ENCODE peak calls at places on chromosomes 1 and 21, in six cellular contexts. U is GM12878, V is K562, Y is H1, G is HepG2, P is HCT116. E is an unnamed sample.

GRCh38 chr1:11340248-11340632 is 67.2 kb downstream of the UBIAD1 start:
- DNase-seq in U (no peak), V (no peak), Y (no peak), G (no peak), P (no peak), E (no peak)

GRCh38 chr1:68132426-68133130 is 82.2 kb upstream of the DIRAS3 start:
- DNase-seq in U (no peak), V (no peak), Y (no peak), G (no peak), P (no peak), E (no peak)

GRCh38 chr1:205676597-205676996 is 3.7 kb downstream of the SLC45A3 start:
- DNase-seq in U (no peak), V (no peak), Y (no peak), G (no peak), P (no peak), E (no peak)

GRCh38 chr1:175978476-175978875 is 228.6 kb downstream of the COP1 start:
- DNase-seq in U (no peak), V (no peak), Y (no peak), G (no peak), P (no peak), E (no peak)

GRCh38 chr21:43731891-43732711 is 13.2 kb downstream of the PDXK start:
- DNase-seq in U (no peak), V (no peak), Y (no peak), G (no peak), P (no peak), E (no peak)

GRCh38 chr1:55611123-55611522 is 396.0 kb upstream of the USP24 start:
- DNase-seq in U (no peak), V (no peak), Y (no peak), G (no peak), P (no peak), E (no peak)

GRCh38 chr1:40041466-40041838 is 923 bp downstream of the CAP1 start:
- DNase-seq in U (no peak), V (no peak), Y (no peak), G (no peak), P (no peak), E (no peak)

GRCh38 chr1:214686497-214686896 is 83.5 kb downstream of the CENPF start:
- DNase-seq in U (no peak), V (no peak), Y (no peak), G (no peak), P (no peak), E (no peak)

GRCh38 chr1:36279789-36280296 is 26.3 kb upstream of the SH3D21 start:
- DNase-seq in U (no peak), V (no peak), Y (no peak), G (no peak), P (no peak), E (no peak)

GRCh38 chr21:44735821-44736220 is 24.4 kb upstream of the TSPEAR start:
- DNase-seq in U (no peak), V (no peak), Y (no peak), G (no peak), P (no peak), E (no peak)

GRCh38 chr21:16358784-16359183 is 629.0 kb downstream of the USP25 start:
- DNase-seq in U (no peak), V (no peak), Y (no peak), G (no peak), P (no peak), E (no peak)

GRCh38 chr21:36155603-36156338 is 853 bp upstream of the DOP1B start:
- DNase-seq in U (no peak), V (no peak), Y (no peak), G (no peak), P (no peak), E (peak)

GRCh38 chr1:183580281-183580682 is 10.0 kb downstream of the NCF2 start:
- DNase-seq in U (no peak), V (peak), Y (peak), G (no peak), P (peak), E (peak)

GRCh38 chr1:223411309-223411708 is 18.1 kb downstream of the CCDC185 start:
- DNase-seq in U (no peak), V (no peak), Y (no peak), G (no peak), P (no peak), E (no peak)

GRCh38 chr1:113608371-113608770 is 150.9 kb downstream of the PHTF1 start:
- DNase-seq in U (no peak), V (no peak), Y (no peak), G (no peak), P (no peak), E (no peak)

GRCh38 chr1:39189592-39190041 is 14.9 kb upstream of the MACF1 start:
- DNase-seq in U (no peak), V (no peak), Y (no peak), G (peak), P (no peak), E (no peak)

GRCh38 chr1:232620356-232620841 is 9.5 kb downstream of the SIPA1L2 start:
- DNase-seq in U (no peak), V (no peak), Y (no peak), G (no peak), P (no peak), E (no peak)

GRCh38 chr1:116262207-116262994 is 110.6 kb upstream of the ATP1A1 start:
- DNase-seq in U (no peak), V (no peak), Y (no peak), G (no peak), P (no peak), E (no peak)

GRCh38 chr21:42472521-42472920 is 23.5 kb downstream of the RSPH1 start:
- DNase-seq in U (no peak), V (no peak), Y (no peak), G (no peak), P (no peak), E (no peak)

GRCh38 chr1:108560430-108561144 is 687 bp downstream of the EEIG2 start:
- DNase-seq in U (no peak), V (no peak), Y (peak), G (peak), P (peak), E (peak)

GRCh38 chr1:18041107-18041506 is 66.5 kb upstream of the IGSF21 start:
- DNase-seq in U (no peak), V (no peak), Y (no peak), G (no peak), P (no peak), E (no peak)

GRCh38 chr21:46127239-46128105 is 27.9 kb downstream of the FTCD start:
- DNase-seq in U (no peak), V (no peak), Y (no peak), G (no peak), P (no peak), E (no peak)

GRCh38 chr1:201555593-201555945 is 16.6 kb downstream of the NAV1 start:
- DNase-seq in U (no peak), V (no peak), Y (no peak), G (no peak), P (no peak), E (no peak)

GRCh38 chr1:24861821-24862727 is 68.0 kb downstream of the RUNX3 start:
- DNase-seq in U (no peak), V (no peak), Y (no peak), G (no peak), P (no peak), E (peak)

GRCh38 chr1:169289016-169289415 is 78.6 kb downstream of the NME7 start:
- DNase-seq in U (no peak), V (no peak), Y (no peak), G (no peak), P (no peak), E (no peak)

GRCh38 chr1:169287280-169287679 is 80.3 kb downstream of the NME7 start:
- DNase-seq in U (no peak), V (no peak), Y (no peak), G (no peak), P (no peak), E (no peak)

DNA sequence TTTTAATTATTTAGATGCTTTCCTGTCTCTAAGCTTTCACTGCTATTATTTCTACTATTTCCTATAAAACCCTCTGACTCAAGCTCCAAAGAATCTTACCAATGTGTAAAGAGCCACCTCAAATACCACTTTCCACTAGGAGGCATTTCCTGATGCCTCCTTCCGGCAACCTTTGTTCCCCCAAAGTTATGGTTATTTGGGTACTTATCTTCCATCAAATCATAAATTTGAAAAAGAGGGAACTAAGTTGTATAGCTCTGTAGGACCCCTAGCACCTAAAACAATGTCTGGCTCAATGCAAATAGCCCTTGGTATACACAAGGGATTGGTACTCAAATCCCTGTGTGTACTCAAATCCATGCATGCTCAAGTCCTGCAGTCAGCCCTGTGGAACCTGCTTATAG is 79.6 kb downstream of the NME7 start:
- DNase-seq in U (no peak), V (no peak), Y (peak), G (peak), P (peak), E (no peak)
- TF ChIP-seq JUND in U (no peak), V (no peak), Y (peak), G (no peak), P (no peak), E (no peak)

GRCh38 chr1:235327559-235328270 is at the start of gene ARID4B:
- DNase-seq in U (no peak), V (peak), Y (no peak), G (no peak), P (no peak), E (no peak)

GRCh38 chr1:235324296-235324695 is 3.7 kb downstream of the ARID4B start:
- DNase-seq in U (no peak), V (no peak), Y (no peak), G (no peak), P (no peak), E (no peak)

GRCh38 chr1:235325139-235325538 is 2.8 kb downstream of the ARID4B start:
- DNase-seq in U (no peak), V (no peak), Y (no peak), G (no peak), P (no peak), E (no peak)

GRCh38 chr1:235326719-235327558 is 1.0 kb downstream of the ARID4B start:
- DNase-seq in U (peak), V (peak), Y (no peak), G (peak), P (no peak), E (peak)

DNA sequence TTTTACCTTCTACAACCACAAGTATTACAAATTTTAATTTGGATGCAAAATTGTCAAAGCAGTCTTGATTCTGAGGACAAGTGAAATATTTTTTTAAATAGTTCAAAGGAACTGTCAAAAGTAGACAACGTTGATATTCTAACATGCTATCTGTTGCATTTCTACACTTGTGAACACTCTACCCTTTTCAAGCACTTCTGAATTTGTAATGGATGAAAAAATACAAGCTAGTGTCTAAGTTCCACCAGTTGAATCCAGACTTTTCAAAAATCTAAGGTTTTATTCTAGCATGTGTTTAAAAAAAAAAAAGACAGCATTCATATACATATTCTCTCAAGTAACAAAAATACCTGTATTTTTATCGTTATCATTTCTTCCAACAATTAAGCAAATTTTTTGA is 2.1 kb downstream of the ARID4B start:
- DNase-seq in U (no peak), V (no peak), Y (no peak), G (no peak), P (no peak), E (no peak)
- TF ChIP-seq JUND in U (no peak), V (no peak), Y (no peak), G (no peak), P (no peak), E (no peak)

GRCh38 chr1:119380983-119381662 is 12.5 kb downstream of the HAO2 start:
- DNase-seq in U (no peak), V (no peak), Y (no peak), G (no peak), P (no peak), E (no peak)

GRCh38 chr1:119388450-119388849 is 19.9 kb downstream of the HAO2 start:
- DNase-seq in U (no peak), V (no peak), Y (no peak), G (no peak), P (no peak), E (peak)

GRCh38 chr1:119384591-119384990 is 16.0 kb downstream of the HAO2 start:
- DNase-seq in U (no peak), V (no peak), Y (no peak), G (no peak), P (no peak), E (no peak)

GRCh38 chr1:119387858-119388257 is 19.3 kb downstream of the HAO2 start:
- DNase-seq in U (no peak), V (no peak), Y (no peak), G (no peak), P (no peak), E (no peak)

DNA sequence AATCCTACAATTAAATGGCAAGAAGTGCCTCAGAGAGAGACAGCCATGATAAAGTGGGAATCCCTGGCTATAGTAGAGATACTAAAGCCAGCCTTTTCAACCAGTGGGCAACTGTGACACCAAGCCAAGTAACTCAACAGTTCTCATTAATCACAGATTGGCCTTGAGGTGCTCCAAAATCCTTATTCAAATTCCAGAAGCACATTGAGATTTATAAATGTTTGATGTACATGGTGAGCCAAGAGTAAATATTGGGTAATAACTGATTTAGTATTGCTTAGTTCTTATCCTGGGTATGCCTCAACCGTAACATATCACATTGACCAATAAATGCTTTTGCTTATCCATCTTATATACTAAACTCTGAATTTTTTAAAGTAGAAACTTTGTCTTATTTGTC is 17.1 kb downstream of the HAO2 start:
- DNase-seq in U (no peak), V (no peak), Y (no peak), G (no peak), P (no peak), E (no peak)
- TF ChIP-seq JUND in U (no peak), V (no peak), Y (no peak), G (no peak), P (no peak), E (no peak)

GRCh38 chr1:203691454-203691853 is 64.8 kb downstream of the ATP2B4 start:
- DNase-seq in U (no peak), V (no peak), Y (no peak), G (no peak), P (no peak), E (no peak)
- TF ChIP-seq JUND in U (no peak), V (no peak), Y (no peak), G (no peak), P (no peak), E (no peak)

DNA sequence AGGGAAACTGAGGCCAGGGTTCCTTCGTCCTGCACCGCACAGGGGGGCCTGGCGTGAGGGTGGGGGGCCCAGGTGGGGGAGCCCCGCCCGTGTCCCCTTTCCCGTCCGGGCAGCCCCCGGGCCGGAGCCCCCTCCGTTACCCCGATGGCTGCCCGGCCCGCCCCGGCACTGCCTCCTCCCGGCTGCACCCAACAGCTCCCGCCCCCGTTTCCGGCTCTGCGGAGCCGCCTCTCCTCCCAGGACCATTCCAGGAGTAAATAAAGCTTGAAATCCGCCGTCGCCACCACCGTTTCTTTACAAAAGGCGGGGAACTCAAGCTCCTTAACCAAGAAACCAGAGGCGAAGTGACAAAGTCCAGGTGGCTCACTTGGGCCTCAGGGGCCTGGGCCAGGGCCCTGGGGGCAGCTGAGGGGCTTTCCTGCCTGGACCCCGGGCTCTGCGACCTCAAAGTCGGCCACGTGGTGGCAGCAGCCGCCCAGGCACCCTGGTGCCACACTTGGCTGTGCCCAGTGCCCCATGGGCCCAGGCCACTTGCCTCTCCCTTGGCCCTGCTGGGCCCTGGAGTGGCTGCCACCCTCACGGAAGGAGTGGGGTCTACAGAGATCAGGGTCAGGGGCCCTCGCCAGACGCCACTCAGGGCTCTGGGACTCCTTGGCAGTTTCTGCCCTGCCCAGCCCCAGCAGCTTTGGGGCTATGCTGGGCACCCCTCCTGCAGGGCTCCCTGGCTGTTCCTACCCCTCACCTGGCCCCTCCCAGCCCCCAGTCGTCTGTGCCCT is 514 bp upstream of the FAAP20 start:
- DNase-seq in U (peak), V (peak), Y (peak), G (peak), P (peak), E (peak)
- TF ChIP-seq JUND in U (no peak), V (no peak), Y (no peak), G (no peak), P (no peak), E (no peak)

GRCh38 chr1:167685844-167686243 is 35.9 kb upstream of the MPZL1 start:
- DNase-seq in U (no peak), V (no peak), Y (no peak), G (no peak), P (no peak), E (no peak)

GRCh38 chr1:167690053-167690452 is 31.7 kb upstream of the MPZL1 start:
- DNase-seq in U (no peak), V (no peak), Y (no peak), G (no peak), P (no peak), E (no peak)

GRCh38 chr1:167689569-167689925 is 32.2 kb upstream of the MPZL1 start:
- DNase-seq in U (no peak), V (no peak), Y (no peak), G (peak), P (no peak), E (no peak)

GRCh38 chr1:167683641-167684502 is 37.9 kb upstream of the MPZL1 start:
- DNase-seq in U (no peak), V (no peak), Y (peak), G (no peak), P (no peak), E (no peak)

DNA sequence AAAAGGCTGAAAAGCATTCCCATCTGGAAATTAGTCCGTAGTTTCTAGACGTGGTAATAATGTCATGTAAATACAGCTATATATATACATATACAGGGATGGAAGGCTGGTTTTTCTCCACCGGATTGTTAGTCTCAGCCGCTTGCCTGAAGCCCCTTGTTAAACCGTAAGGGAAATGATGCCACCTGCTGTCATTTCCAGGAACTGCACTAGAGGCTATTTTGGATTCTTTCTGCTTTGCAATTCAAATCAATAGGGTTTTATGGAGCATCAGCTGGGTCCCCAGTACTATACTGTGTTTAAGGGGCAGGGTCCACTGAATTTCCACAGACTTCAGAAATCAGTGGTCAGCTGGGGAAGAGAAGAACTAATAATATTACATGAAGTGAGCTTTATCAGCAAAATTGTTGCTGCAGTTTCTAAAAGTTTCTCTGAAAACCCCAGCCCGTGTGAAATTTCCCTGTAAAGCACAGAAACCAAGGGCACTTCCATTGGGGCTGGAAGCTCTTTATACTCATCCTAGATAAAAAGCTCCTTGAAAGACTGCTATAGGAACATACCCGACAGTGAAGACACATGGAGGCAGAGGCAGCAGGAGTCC is 33.8 kb upstream of the MPZL1 start:
- DNase-seq in U (peak), V (peak), Y (peak), G (peak), P (peak), E (peak)
- TF ChIP-seq JUND in U (no peak), V (peak), Y (no peak), G (no peak), P (no peak), E (no peak)

E was measured in T47D.